ENCODE peak calls at places on chromosomes 3 and 15, in four cellular contexts. T is hepatic stellate cell, X is NCI-H69, O is aorta. J is an unnamed sample.

GRCh38 chr15:30990036-30990435 is 1.4 kb downstream of the MTMR10 start:
- DNase-seq in X (peak; percentile 42), T (no peak), O (no peak), J (no peak)

GRCh38 chr3:81716870-81717509 is 44.5 kb downstream of the GBE1 start:
- DNase-seq in X (peak; percentile 67), O (no peak), T (no peak), J (peak; percentile 3)

GRCh38 chr3:53744351-53744750 is 101.9 kb downstream of the CHDH start:
- DNase-seq in X (peak; percentile 81), O (no peak), T (no peak), J (peak; percentile 70)

GRCh38 chr3:184559336-184559735 is 2.2 kb upstream of the EPHB3 start:
- DNase-seq in X (peak; percentile 99), T (no peak), O (no peak), J (no peak)

GRCh38 chr3:127792664-127793292 is 29.5 kb downstream of the MGLL start:
- DNase-seq in T (peak; percentile 77), X (peak; percentile 19), O (peak; percentile 81), J (no peak)

GRCh38 chr15:101020451-101020850 is 101.3 kb downstream of the LRRK1 start:
- DNase-seq in O (no peak), T (no peak), X (no peak), J (no peak)

GRCh38 chr3:128207953-128208352 is 54.7 kb downstream of the EEFSEC start:
- DNase-seq in X (no peak), O (no peak), T (no peak), J (no peak)

GRCh38 chr3:20462723-20463122 is 276.7 kb upstream of the SGO1 start:
- DNase-seq in T (no peak), O (no peak), X (no peak), J (no peak)

GRCh38 chr3:15629860-15630597 is 28.5 kb downstream of the BTD start:
- DNase-seq in T (peak; percentile 74), X (peak; percentile 71), O (peak; percentile 56), J (peak; percentile 92)

GRCh38 chr15:38362355-38362754 is 91.6 kb upstream of the FAM98B start:
- DNase-seq in O (no peak), T (no peak), X (peak; percentile 3), J (no peak)

GRCh38 chr3:145395421-145395820 is 765.6 kb downstream of the PLOD2 start:
- DNase-seq in O (no peak), X (no peak), T (no peak), J (no peak)

GRCh38 chr3:20935791-20936190 is 749.8 kb upstream of the SGO1 start:
- DNase-seq in T (no peak), X (no peak), O (no peak), J (no peak)

GRCh38 chr15:67945951-67946700 is 106.3 kb upstream of the RNU6-1 start:
- DNase-seq in T (no peak), X (peak; percentile 60), O (no peak), J (peak; percentile 83)

GRCh38 chr3:134453631-134454030 is 32.2 kb downstream of the ANAPC13 start:
- DNase-seq in T (no peak), O (no peak), X (peak; percentile 2), J (peak; percentile 89)

GRCh38 chr3:61668317-61668864 is 107.0 kb downstream of the PTPRG start:
- DNase-seq in T (no peak), X (no peak), O (no peak), J (no peak)

GRCh38 chr3:130800829-130801228 is 54.2 kb upstream of the PIK3R4 start:
- DNase-seq in X (no peak), T (no peak), O (no peak), J (peak; percentile 46)

GRCh38 chr15:88800026-88800425 is 3.2 kb upstream of the ACAN start:
- DNase-seq in T (peak; percentile 65), O (no peak), X (no peak), J (no peak)

GRCh38 chr3:47885168-47885567 is 82.2 kb downstream of the DHX30 start:
- DNase-seq in O (no peak), X (no peak), T (no peak), J (no peak)

GRCh38 chr15:65055201-65055870 is 10.1 kb downstream of the SLC51B start:
- DNase-seq in T (peak; percentile 70), O (peak; percentile 67), X (no peak), J (no peak)

GRCh38 chr15:31279221-31280036 is 47.2 kb upstream of the KLF13 start:
- DNase-seq in X (no peak), T (no peak), O (peak; percentile 36), J (no peak)

GRCh38 chr3:188594137-188594536 is 440.2 kb downstream of the LPP start:
- DNase-seq in T (peak; percentile 19), X (no peak), O (no peak), J (peak; percentile 6)

GRCh38 chr3:140100479-140100878 is 165.5 kb downstream of the CLSTN2 start:
- DNase-seq in O (no peak), X (no peak), T (no peak), J (no peak)

GRCh38 chr3:132342183-132342582 is 25.0 kb downstream of the ACP3 start:
- DNase-seq in O (no peak), X (no peak), T (no peak), J (peak; percentile 40)

GRCh38 chr3:148710665-148711064 is 13.0 kb downstream of the AGTR1 start:
- DNase-seq in O (no peak), X (no peak), T (no peak), J (peak; percentile 11)

GRCh38 chr3:103410231-103410630 is 975.4 kb downstream of the ZPLD1 start:
- DNase-seq in O (peak; percentile 24), T (no peak), X (no peak), J (peak; percentile 73)

GRCh38 chr3:102085431-102086226 is 236.3 kb downstream of the NFKBIZ start:
- DNase-seq in T (no peak), O (no peak), X (no peak), J (no peak)

GRCh38 chr15:101451192-101451799 is 38.2 kb downstream of the PCSK6 start:
- DNase-seq in X (no peak), T (no peak), O (peak; percentile 69), J (no peak)

GRCh38 chr3:55639886-55640765 is 153.0 kb upstream of the WNT5A start:
- DNase-seq in T (no peak), X (peak; percentile 3), O (no peak), J (no peak)

GRCh38 chr15:65913631-65914199 is 44.4 kb downstream of the RAB11A start:
- DNase-seq in O (no peak), X (no peak), T (no peak), J (no peak)

GRCh38 chr3:30650348-30650995 is 44.1 kb downstream of the TGFBR2 start:
- DNase-seq in O (no peak), X (no peak), T (no peak), J (no peak)